ENCODE peak calls at places on chromosomes 13 and 19, in six cellular contexts. D is upper lobe of right lung; N is tibial artery; Z is left ventricle myocardium inferior; O is effector memory CD4-positive, alpha-beta T cell; F is heart left ventricle. Q is an unnamed sample. For H3K4me1, the result is how much of the 10 kb centered on the place peaks cover.

GRCh38 chr19:39296906-39297305 is 699 bp downstream of the IFNL1 start:
- DNase-seq in D (peak), N (no peak), Z (no peak), O (no peak), F (no peak), Q (no peak)

GRCh38 chr13:23909606-23910005 is 12.3 kb upstream of the C1QTNF9B start:
- DNase-seq in D (no peak), N (no peak), Z (no peak), O (no peak), F (no peak), Q (no peak)

GRCh38 chr19:45020071-45020470 is 18.8 kb upstream of the CLASRP start:
- DNase-seq in D (no peak), N (no peak), Z (no peak), O (no peak), F (no peak), Q (no peak)

GRCh38 chr13:113483504-113484287 is 6.8 kb downstream of the DCUN1D2 start:
- DNase-seq in D (no peak), N (no peak), Z (no peak), O (no peak), F (peak), Q (no peak)

GRCh38 chr19:57282011-57282636 is 1.8 kb downstream of the ZNF460 start:
- DNase-seq in D (no peak), N (no peak), Z (no peak), O (no peak), F (no peak), Q (no peak)

GRCh38 chr13:73417012-73417615 is 358.3 kb downstream of the KLF5 start:
- DNase-seq in D (no peak), N (no peak), Z (no peak), O (no peak), F (no peak), Q (peak)

GRCh38 chr13:41970022-41970421 is 9.1 kb upstream of the VWA8 start:
- DNase-seq in D (no peak), N (no peak), Z (no peak), O (no peak), F (no peak), Q (no peak)

GRCh38 chr13:47611664-47612288 is 389.3 kb downstream of the SUCLA2 start:
- DNase-seq in D (no peak), N (no peak), Z (no peak), O (no peak), F (no peak), Q (no peak)

GRCh38 chr13:105969761-105970160 is 565.7 kb downstream of the EFNB2 start:
- DNase-seq in D (no peak), N (no peak), Z (no peak), O (no peak), F (no peak), Q (no peak)

GRCh38 chr13:51501592-51502205 is 48.9 kb upstream of the INTS6 start:
- DNase-seq in D (no peak), N (no peak), Z (no peak), O (no peak), F (no peak), Q (no peak)

GRCh38 chr13:23450340-23451046 is 17.0 kb upstream of the SACS start:
- DNase-seq in D (no peak), N (no peak), Z (no peak), O (no peak), F (no peak), Q (no peak)

GRCh38 chr13:109199280-109199679 is 569.9 kb downstream of the MYO16 start:
- DNase-seq in D (no peak), N (no peak), Z (no peak), O (no peak), F (no peak), Q (no peak)

GRCh38 chr19:58326914-58327726 is at the start of gene ZSCAN22:
- DNase-seq in D (peak), N (peak), Z (peak), O (peak), F (peak), Q (peak)

GRCh38 chr19:48321372-48321621 is 4.1 kb upstream of the EMP3 start:
- DNase-seq in D (peak), N (peak), Z (peak), O (peak), F (peak), Q (peak)

GRCh38 chr19:48330012-48330681 is 4.8 kb downstream of the EMP3 start:
- DNase-seq in D (peak), N (peak), Z (peak), O (peak), F (peak), Q (peak)

GRCh38 chr19:48321622-48322591 is 3.4 kb upstream of the EMP3 start:
- DNase-seq in D (peak), N (peak), Z (peak), O (peak), F (peak), Q (peak)

GRCh38 chr19:48329167-48329891 is 4.0 kb downstream of the EMP3 start:
- DNase-seq in D (no peak), N (no peak), Z (no peak), O (peak), F (no peak), Q (peak)

DNA sequence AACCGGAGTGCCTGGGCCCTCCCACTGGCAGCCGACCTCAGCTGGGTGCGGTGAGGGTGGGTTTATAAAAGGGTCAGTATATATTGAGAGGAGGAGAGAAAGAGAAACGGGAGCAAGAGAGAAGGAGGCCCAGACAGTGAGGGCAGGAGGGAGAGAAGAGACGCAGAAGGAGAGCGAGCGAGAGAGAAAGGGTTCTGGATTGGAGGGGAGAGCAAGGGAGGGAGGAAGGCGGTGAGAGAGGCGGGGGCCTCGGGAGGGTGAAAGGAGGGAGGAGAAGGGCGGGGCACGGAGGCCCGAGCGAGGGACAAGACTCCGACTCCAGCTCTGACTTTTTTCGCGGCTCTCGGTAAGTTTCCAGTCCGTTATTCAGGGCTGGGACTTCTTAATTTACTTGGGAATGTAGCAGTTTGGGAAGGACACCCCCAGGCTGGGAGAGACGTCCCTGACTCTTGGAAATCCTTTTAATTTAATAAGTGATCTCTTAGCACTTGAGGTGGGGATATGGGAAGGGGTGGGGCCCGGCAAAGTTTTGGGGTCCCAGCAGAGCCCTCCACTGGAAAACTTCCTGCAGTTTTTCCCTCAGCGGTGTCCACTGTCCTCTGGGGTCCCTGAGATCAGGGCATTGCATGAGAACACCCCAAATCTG is at the start of gene EMP3:
- DNase-seq in D (peak), N (peak), Z (peak), O (peak), F (peak), Q (peak)
- H3K4me1 ChIP-seq in D (half or more), N (under half), Z (half or more), O (half or more), F (half or more), Q (under half)

GRCh38 chr13:97979556-97979955 is 26.1 kb downstream of the IPO5 start:
- DNase-seq in D (no peak), N (no peak), Z (no peak), O (no peak), F (no peak), Q (no peak)
- H3K4me1 ChIP-seq in D (under half), N (under half), Z (under half), O (under half), F (under half), Q (under half)

GRCh38 chr19:10516064-10516385 is 1.2 kb downstream of the S1PR5 start:
- DNase-seq in D (no peak), N (no peak), Z (no peak), O (no peak), F (no peak), Q (no peak)

GRCh38 chr19:10513223-10513622 is 4.0 kb downstream of the S1PR5 start:
- DNase-seq in D (no peak), N (no peak), Z (no peak), O (no peak), F (no peak), Q (no peak)

GRCh38 chr19:10516671-10517286 is 468 bp downstream of the S1PR5 start:
- DNase-seq in D (no peak), N (no peak), Z (no peak), O (no peak), F (no peak), Q (no peak)

GRCh38 chr19:10517361-10517759 is at the start of gene S1PR5:
- DNase-seq in D (peak), N (no peak), Z (no peak), O (no peak), F (no peak), Q (peak)

GRCh38 chr19:10514211-10515145 is 2.8 kb downstream of the S1PR5 start:
- DNase-seq in D (no peak), N (no peak), Z (no peak), O (no peak), F (no peak), Q (no peak)
- H3K4me1 ChIP-seq in D (under half), N (under half), Z (under half), O (under half), F (under half), Q (under half)

GRCh38 chr19:55342044-55342531 is 2.4 kb downstream of the KMT5C start:
- DNase-seq in D (no peak), N (no peak), Z (no peak), O (no peak), F (no peak), Q (no peak)
- H3K4me1 ChIP-seq in D (under half), N (under half), Z (under half), O (under half), F (under half), Q (under half)

DNA sequence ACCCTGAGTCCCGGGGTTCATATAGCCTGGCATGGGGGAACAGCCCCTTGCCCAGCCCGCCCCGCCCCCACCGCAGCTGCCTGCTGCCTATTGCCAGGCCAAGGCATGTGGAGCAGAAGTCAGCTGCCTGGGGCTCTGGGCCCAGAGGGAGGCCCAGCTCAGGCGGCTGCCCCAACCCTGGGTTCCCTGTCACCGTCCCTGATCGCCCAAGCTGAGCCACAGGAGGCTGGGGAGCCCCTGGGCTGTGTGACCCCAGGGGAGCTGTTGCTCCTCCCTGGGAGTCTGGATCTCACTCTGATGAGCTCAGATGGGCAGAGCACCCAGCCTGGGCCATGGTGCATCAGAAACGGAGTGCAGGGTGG is 1.4 kb downstream of the PLIN4 start:
- DNase-seq in D (no peak), N (no peak), Z (peak), O (no peak), F (peak), Q (no peak)
- H3K4me1 ChIP-seq in D (under half), N (under half), Z (half or more), O (under half), F (under half), Q (under half)

Q was measured in body of pancreas.